ENCODE peak calls at places on chromosomes 7 and 10, in seven cellular contexts. O is K562, C is HEK293T, V is GM12878, D is WTC11, W is HCT116, Y is HepG2. H is an unnamed sample.

GRCh38 chr7:78770422-78771410 is 682.8 kb downstream of the MAGI2 start:
- DNase-seq in O (no peak), C (peak), V (no peak), D (peak), W (no peak), Y (no peak), H (peak)

GRCh38 chr7:26227987-26228386 is 26.4 kb downstream of the CBX3 start:
- DNase-seq in O (no peak), C (no peak), V (no peak), D (no peak), W (no peak), Y (no peak), H (no peak)

GRCh38 chr7:128167316-128167691 is 73.8 kb upstream of the LEP start:
- DNase-seq in O (peak), C (peak), V (no peak), D (peak), W (no peak), Y (no peak), H (no peak)

GRCh38 chr7:630111-630511 is 96.4 kb upstream of the DNAAF5 start:
- DNase-seq in O (no peak), C (no peak), V (no peak), D (no peak), W (no peak), Y (no peak), H (no peak)

GRCh38 chr7:2015251-2015871 is 217.4 kb downstream of the MAD1L1 start:
- DNase-seq in O (no peak), C (no peak), V (no peak), D (peak), W (no peak), Y (no peak), H (no peak)

GRCh38 chr10:28722065-28722803 is 44.9 kb downstream of the BAMBI start:
- DNase-seq in O (no peak), C (peak), V (no peak), D (peak), W (no peak), Y (no peak), H (peak)

GRCh38 chr10:77267703-77268630 is 369.6 kb downstream of the KCNMA1 start:
- DNase-seq in O (no peak), C (no peak), V (no peak), D (no peak), W (no peak), Y (no peak), H (no peak)

GRCh38 chr10:58014436-58014835 is 253.3 kb downstream of the IPMK start:
- DNase-seq in O (no peak), C (no peak), V (no peak), D (no peak), W (no peak), Y (no peak), H (no peak)

GRCh38 chr7:104980440-104980839 is 33.6 kb upstream of the KMT2E start:
- DNase-seq in O (no peak), C (no peak), V (no peak), D (no peak), W (no peak), Y (no peak), H (no peak)

GRCh38 chr7:1977876-1978441 is 254.8 kb downstream of the MAD1L1 start:
- DNase-seq in O (no peak), C (no peak), V (no peak), D (no peak), W (no peak), Y (no peak), H (no peak)

GRCh38 chr7:40059057-40059456 is 75.4 kb downstream of the MPLKIP start:
- DNase-seq in O (no peak), C (no peak), V (no peak), D (no peak), W (no peak), Y (no peak), H (no peak)

GRCh38 chr7:155377837-155378579 is 79.9 kb upstream of the EN2 start:
- DNase-seq in O (no peak), C (no peak), V (no peak), D (peak), W (no peak), Y (no peak), H (peak)

GRCh38 chr10:121088524-121088923 is 237.4 kb downstream of the WDR11 start:
- DNase-seq in O (no peak), C (peak), V (no peak), D (peak), W (no peak), Y (no peak), H (peak)

GRCh38 chr7:3558410-3558809 is 257.4 kb downstream of the SDK1 start:
- DNase-seq in O (no peak), C (no peak), V (no peak), D (no peak), W (no peak), Y (no peak), H (no peak)

GRCh38 chr10:124949543-124949942 is 7.6 kb downstream of the ZRANB1 start:
- DNase-seq in O (no peak), C (no peak), V (no peak), D (no peak), W (no peak), Y (peak), H (no peak)

GRCh38 chr10:46556515-46557318 is at the start of gene GPRIN2:
- DNase-seq in O (no peak), C (no peak), V (no peak), D (peak), W (no peak), Y (no peak), H (peak)

GRCh38 chr10:17586741-17587720 is 30.1 kb downstream of the HACD1 start:
- DNase-seq in O (no peak), C (no peak), V (no peak), D (no peak), W (no peak), Y (no peak), H (no peak)

GRCh38 chr7:127897704-127898454 is 133.4 kb downstream of the LRRC4 start:
- DNase-seq in O (no peak), C (no peak), V (no peak), D (no peak), W (no peak), Y (no peak), H (no peak)

GRCh38 chr7:84412161-84412969 is 217.8 kb upstream of the SEMA3A start:
- DNase-seq in O (no peak), C (no peak), V (no peak), D (no peak), W (peak), Y (peak), H (no peak)

GRCh38 chr7:102994567-102994966 is 80.0 kb downstream of the FBXL13 start:
- DNase-seq in O (peak), C (no peak), V (no peak), D (no peak), W (no peak), Y (no peak), H (no peak)

GRCh38 chr7:17674166-17674955 is 265.9 kb downstream of the SNX13 start:
- DNase-seq in O (no peak), C (no peak), V (no peak), D (no peak), W (no peak), Y (no peak), H (no peak)

GRCh38 chr10:30055094-30055701 is 4.2 kb downstream of the JCAD start:
- DNase-seq in O (no peak), C (no peak), V (no peak), D (no peak), W (no peak), Y (no peak), H (no peak)

GRCh38 chr7:46610746-46611145 is 689.7 kb upstream of the IGFBP3 start:
- DNase-seq in O (no peak), C (no peak), V (no peak), D (no peak), W (no peak), Y (no peak), H (no peak)

GRCh38 chr7:74405191-74405898 is 48.4 kb upstream of the GTF2IRD1 start:
- DNase-seq in O (peak), C (peak), V (no peak), D (peak), W (no peak), Y (no peak), H (peak)

GRCh38 chr7:69728299-69728698 is 130.0 kb downstream of the AUTS2 start:
- DNase-seq in O (no peak), C (no peak), V (no peak), D (no peak), W (no peak), Y (no peak), H (no peak)

GRCh38 chr7:75727881-75728592 is 10.7 kb downstream of the HIP1 start:
- DNase-seq in O (no peak), C (no peak), V (no peak), D (no peak), W (peak), Y (peak), H (no peak)

GRCh38 chr7:120273476-120273975 is 551 bp downstream of the KCND2 start:
- DNase-seq in O (no peak), C (peak), V (peak), D (peak), W (no peak), Y (peak), H (peak)

GRCh38 chr7:99112097-99112496 is 31.8 kb downstream of the SMURF1 start:
- DNase-seq in O (no peak), C (no peak), V (peak), D (no peak), W (no peak), Y (no peak), H (no peak)

GRCh38 chr10:118698421-118698820 is 56.3 kb downstream of the CACUL1 start:
- DNase-seq in O (peak), C (peak), V (peak), D (no peak), W (peak), Y (peak), H (no peak)

GRCh38 chr10:78511324-78512204 is 477.9 kb downstream of the RPS24 start:
- DNase-seq in O (no peak), C (no peak), V (no peak), D (no peak), W (no peak), Y (no peak), H (no peak)

GRCh38 chr10:23351914-23352313 is 7.3 kb upstream of the C10orf67 start:
- DNase-seq in O (no peak), C (no peak), V (no peak), D (no peak), W (no peak), Y (no peak), H (no peak)

GRCh38 chr10:77513783-77514331 is 123.8 kb downstream of the KCNMA1 start:
- DNase-seq in O (no peak), C (no peak), V (no peak), D (no peak), W (peak), Y (no peak), H (no peak)

GRCh38 chr10:110457851-110458582 is 39.7 kb upstream of the DUSP5 start:
- DNase-seq in O (no peak), C (no peak), V (no peak), D (no peak), W (no peak), Y (no peak), H (no peak)

GRCh38 chr7:128453836-128454804 is 1.6 kb upstream of the HILPDA start:
- DNase-seq in O (no peak), C (peak), V (no peak), D (peak), W (no peak), Y (no peak), H (no peak)

GRCh38 chr10:77034795-77035194 is 602.8 kb downstream of the KCNMA1 start:
- DNase-seq in O (no peak), C (no peak), V (no peak), D (no peak), W (no peak), Y (no peak), H (no peak)

GRCh38 chr10:101397140-101397539 is 43.2 kb downstream of the BTRC start:
- DNase-seq in O (peak), C (peak), V (no peak), D (no peak), W (peak), Y (peak), H (no peak)

GRCh38 chr10:25142465-25142864 is 32.3 kb upstream of the GPR158 start:
- DNase-seq in O (no peak), C (no peak), V (no peak), D (no peak), W (no peak), Y (no peak), H (no peak)

GRCh38 chr10:63681965-63682704 is 160.9 kb downstream of the REEP3 start:
- DNase-seq in O (no peak), C (no peak), V (no peak), D (no peak), W (no peak), Y (no peak), H (no peak)

GRCh38 chr10:482848-483247 is 206.6 kb downstream of the DIP2C start:
- DNase-seq in O (no peak), C (no peak), V (no peak), D (no peak), W (no peak), Y (no peak), H (peak)

GRCh38 chr10:117492504-117492903 is 50.0 kb upstream of the EMX2 start:
- DNase-seq in O (no peak), C (no peak), V (no peak), D (no peak), W (no peak), Y (no peak), H (no peak)
- TF ChIP-seq SP1 in O (no peak), C (no peak), V (no peak), D (no peak), W (no peak), Y (no peak), H (no peak)

GRCh38 chr10:49252313-49253034 is 46.5 kb upstream of the C10orf71 start:
- DNase-seq in O (no peak), C (no peak), V (no peak), D (no peak), W (no peak), Y (no peak), H (no peak)
- TF ChIP-seq SP1 in O (no peak), C (no peak), V (no peak), D (no peak), W (no peak), Y (no peak), H (no peak)

GRCh38 chr10:52662255-52662654 is 110.3 kb downstream of the MBL2 start:
- DNase-seq in O (no peak), C (no peak), V (no peak), D (no peak), W (no peak), Y (no peak), H (no peak)

GRCh38 chr10:52665821-52666220 is 106.8 kb downstream of the MBL2 start:
- DNase-seq in O (no peak), C (no peak), V (no peak), D (no peak), W (no peak), Y (no peak), H (no peak)

GRCh38 chr10:52664629-52665028 is 108.0 kb downstream of the MBL2 start:
- DNase-seq in O (no peak), C (no peak), V (no peak), D (no peak), W (no peak), Y (no peak), H (no peak)

GRCh38 chr10:52666931-52667330 is 105.7 kb downstream of the MBL2 start:
- DNase-seq in O (no peak), C (no peak), V (no peak), D (no peak), W (no peak), Y (no peak), H (no peak)

DNA sequence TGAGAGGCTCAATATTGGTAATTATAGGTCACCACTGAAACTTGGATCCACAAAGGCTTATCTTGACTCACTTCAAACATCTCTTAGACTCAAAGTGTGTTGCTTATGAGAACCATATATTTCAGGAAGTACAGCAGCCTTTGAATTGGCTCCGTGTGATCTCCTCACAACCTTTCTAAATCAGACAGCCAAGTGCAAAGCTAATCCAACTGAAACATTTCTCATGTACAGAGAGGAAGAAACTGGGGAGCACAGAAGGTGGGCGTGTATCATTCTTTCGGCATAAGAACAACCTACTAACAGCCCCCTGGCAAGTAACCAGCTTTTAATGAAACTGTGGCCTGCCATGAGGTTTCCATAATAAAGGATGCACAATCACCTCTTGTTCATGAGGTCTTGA is 109.4 kb downstream of the MBL2 start:
- DNase-seq in O (no peak), C (no peak), V (no peak), D (no peak), W (no peak), Y (no peak), H (no peak)
- TF ChIP-seq SP1 in O (no peak), C (no peak), V (no peak), D (no peak), W (no peak), Y (no peak), H (no peak)

GRCh38 chr10:86163522-86164215 is 202.9 kb downstream of the GRID1 start:
- DNase-seq in O (no peak), C (no peak), V (no peak), D (peak), W (no peak), Y (peak), H (no peak)
- TF ChIP-seq SP1 in O (no peak), C (no peak), V (no peak), D (no peak), W (no peak), Y (no peak), H (no peak)

GRCh38 chr7:81170291-81170690 is 251.4 kb upstream of the SEMA3C start:
- DNase-seq in O (no peak), C (no peak), V (no peak), D (no peak), W (no peak), Y (no peak), H (no peak)

GRCh38 chr7:81167934-81168333 is 249.1 kb upstream of the SEMA3C start:
- DNase-seq in O (no peak), C (no peak), V (no peak), D (no peak), W (no peak), Y (no peak), H (no peak)

GRCh38 chr7:81175291-81175942 is 256.6 kb upstream of the SEMA3C start:
- DNase-seq in O (no peak), C (no peak), V (no peak), D (no peak), W (no peak), Y (no peak), H (no peak)

GRCh38 chr7:81173766-81174281 is 255.0 kb upstream of the SEMA3C start:
- DNase-seq in O (no peak), C (no peak), V (no peak), D (no peak), W (no peak), Y (no peak), H (no peak)
- TF ChIP-seq SP1 in O (no peak), C (no peak), V (no peak), D (no peak), W (no peak), Y (no peak), H (no peak)

DNA sequence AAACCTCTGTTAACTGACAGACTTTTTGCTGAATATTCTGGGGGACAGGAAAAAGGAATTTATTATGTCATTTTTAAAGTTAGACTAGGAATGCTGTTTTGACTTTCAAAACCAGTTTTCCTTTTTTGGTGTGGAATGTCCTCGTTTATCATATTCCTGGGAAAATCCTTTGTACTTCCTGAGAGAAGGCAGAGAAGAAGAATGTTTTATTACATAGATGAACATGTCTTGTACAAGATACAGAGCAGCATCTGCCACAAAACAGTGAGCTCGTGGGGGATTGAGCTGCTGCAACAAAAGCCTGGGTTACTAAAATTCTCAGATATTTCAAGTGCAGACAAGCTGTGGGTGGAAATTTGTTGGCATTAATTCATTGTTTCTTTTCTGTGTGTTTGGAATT is 20.2 kb downstream of the MCU start:
- DNase-seq in O (no peak), C (no peak), V (no peak), D (no peak), W (no peak), Y (no peak), H (no peak)
- TF ChIP-seq SP1 in O (no peak), C (no peak), V (no peak), D (no peak), W (no peak), Y (no peak), H (no peak)

GRCh38 chr7:151776876-151777510 is 99.9 kb downstream of the PRKAG2 start:
- DNase-seq in O (no peak), C (no peak), V (no peak), D (no peak), W (no peak), Y (no peak), H (no peak)
- TF ChIP-seq SP1 in O (no peak), C (no peak), V (no peak), D (no peak), W (no peak), Y (no peak), H (no peak)

H was measured in H1.